ENCODE peak calls at places on chromosomes 13 and 19, in seven cellular contexts. S is cardiac muscle cell, D is brain microvascular endothelial cell, K is NT2/D1, C is AG04450, A is KBM-7, G is fibroblast of the conjunctiva. F is an unnamed sample.

GRCh38 chr13:48319458-48320395 is 16.2 kb downstream of the RB1 start:
- DNase-seq in A (no peak), D (no peak), S (no peak), C (no peak), G (no peak), K (no peak), F (no peak)

GRCh38 chr19:38692458-38693379 is 45.3 kb downstream of the ACTN4 start:
- DNase-seq in C (no peak), G (no peak), D (no peak), K (peak; percentile 40), A (no peak), S (no peak), F (no peak)

GRCh38 chr13:110213461-110214074 is 93.4 kb downstream of the COL4A1 start:
- DNase-seq in G (no peak), A (no peak), C (no peak), S (no peak), D (no peak), K (peak; percentile 44), F (no peak)

GRCh38 chr19:49073514-49074378 is 1.2 kb upstream of the KCNA7 start:
- DNase-seq in D (no peak), G (no peak), K (no peak), S (peak; percentile 81), A (peak; percentile 61), C (no peak), F (no peak)

GRCh38 chr19:31625575-31625974 is 276.3 kb upstream of the TSHZ3 start:
- DNase-seq in S (no peak), K (no peak), A (no peak), C (no peak), D (no peak), G (no peak), F (no peak)

GRCh38 chr19:16088985-16089846 is 12.9 kb downstream of the TPM4 start:
- DNase-seq in A (no peak), G (no peak), S (no peak), D (no peak), K (no peak), C (no peak), F (no peak)

GRCh38 chr13:67841071-67841470 is 610.9 kb upstream of the PCDH9 start:
- DNase-seq in C (no peak), K (no peak), S (no peak), D (no peak), A (no peak), G (no peak), F (no peak)

GRCh38 chr19:17281391-17282304 is at the start of gene ANKLE1:
- DNase-seq in S (peak; percentile 50), D (no peak), A (peak; percentile 76), G (no peak), C (no peak), K (no peak), F (no peak)

GRCh38 chr19:1811942-1812425 is at the start of gene ATP8B3:
- DNase-seq in D (no peak), S (no peak), G (no peak), K (no peak), A (no peak), C (no peak), F (no peak)

GRCh38 chr13:61410669-61411297 is 4.9 kb downstream of the PCDH20 start:
- DNase-seq in C (no peak), D (no peak), S (peak; percentile 31), A (peak; percentile 26), K (no peak), G (no peak), F (no peak)

GRCh38 chr13:63554157-63554556 is 2138.5 kb upstream of the PCDH20 start:
- DNase-seq in A (no peak), C (no peak), S (no peak), D (no peak), K (no peak), G (no peak), F (no peak)

GRCh38 chr19:3687393-3687773 is 12.9 kb downstream of the PIP5K1C start:
- DNase-seq in G (no peak), S (no peak), K (no peak), D (no peak), C (no peak), A (no peak), F (no peak)

GRCh38 chr19:29631450-29631849 is 25.4 kb downstream of the POP4 start:
- DNase-seq in G (no peak), D (no peak), K (no peak), A (no peak), C (no peak), S (no peak), F (no peak)

GRCh38 chr19:12984683-12985048 is 10.6 kb upstream of the NFIX start:
- DNase-seq in S (no peak), D (no peak), K (no peak), G (no peak), A (no peak), C (no peak), F (no peak)

GRCh38 chr13:37369618-37370017 is 228.9 kb downstream of the POSTN start:
- DNase-seq in G (no peak), C (peak; percentile 20), D (peak; percentile 47), K (no peak), A (no peak), S (no peak), F (no peak)

GRCh38 chr19:2278504-2279158 is 3.3 kb downstream of the PEAK3 start:
- DNase-seq in A (no peak), G (no peak), S (no peak), K (no peak), C (no peak), D (no peak), F (no peak)

GRCh38 chr19:16566161-16566560 is 6.1 kb downstream of the SLC35E1 start:
- DNase-seq in D (no peak), C (no peak), S (no peak), K (no peak), A (peak; percentile 55), G (no peak), F (no peak)

GRCh38 chr19:37227996-37228395 is 10.0 kb downstream of the ZNF383 start:
- DNase-seq in G (no peak), D (no peak), S (peak; percentile 59), C (no peak), K (no peak), A (peak; percentile 43), F (no peak)

GRCh38 chr13:82571653-82572052 is 1310.6 kb downstream of the SLITRK1 start:
- DNase-seq in D (no peak), A (no peak), K (no peak), S (no peak), G (no peak), C (no peak), F (no peak)

GRCh38 chr19:40954573-40954972 is 36.5 kb upstream of the CYP2B6 start:
- DNase-seq in S (no peak), A (no peak), K (no peak), G (no peak), C (no peak), D (no peak), F (no peak)

GRCh38 chr13:95704510-95704909 is 27.6 kb downstream of the DNAJC3 start:
- DNase-seq in A (peak; percentile 14), K (no peak), G (no peak), D (peak; percentile 4), C (no peak), S (no peak), F (no peak)

F was measured in epithelial cell of prostate.